ENCODE peak calls at places on chromosomes 11 and 22, in ten cellular contexts. One of them, this sample, is unnamed.
A peak's percentile ranks its signal among the peaks of the same experiment; 100 is the strongest.

GRCh38 chr11:2669926-2670469 is 29.8 kb downstream of the KCNQ1OT1 start:
- DNase-seq in endothelial cell: no peak
- DNase-seq in HCT116: no peak
- DNase-seq in HFF-Myc: no peak
- DNase-seq in CD14-positive monocyte: no peak
- DNase-seq in CD4-positive, alpha-beta T cell: no peak
- DNase-seq in type B pancreatic cell: peak; percentile 37
- DNase-seq in cardiac fibroblast: no peak
- DNase-seq in thoracic aorta: no peak
- DNase-seq in heart left ventricle: no peak
- DNase-seq in this sample: no peak

GRCh38 chr11:2539761-2540520 is 95.1 kb downstream of the KCNQ1 start:
- DNase-seq in endothelial cell: no peak
- DNase-seq in HCT116: no peak
- DNase-seq in HFF-Myc: no peak
- DNase-seq in CD14-positive monocyte: peak; percentile 46
- DNase-seq in CD4-positive, alpha-beta T cell: no peak
- DNase-seq in type B pancreatic cell: no peak
- DNase-seq in cardiac fibroblast: no peak
- DNase-seq in thoracic aorta: no peak
- DNase-seq in heart left ventricle: no peak
- DNase-seq in this sample: no peak

GRCh38 chr11:32333335-32333991 is 101.9 kb downstream of the WT1 start:
- DNase-seq in endothelial cell: peak; percentile 57
- DNase-seq in HCT116: no peak
- DNase-seq in HFF-Myc: peak; percentile 25
- DNase-seq in CD14-positive monocyte: peak; percentile 46
- DNase-seq in CD4-positive, alpha-beta T cell: peak; percentile 11
- DNase-seq in type B pancreatic cell: no peak
- DNase-seq in cardiac fibroblast: peak; percentile 61
- DNase-seq in thoracic aorta: no peak
- DNase-seq in heart left ventricle: peak; percentile 58
- DNase-seq in this sample: no peak

GRCh38 chr11:17790453-17790852 is 55.9 kb downstream of the KCNC1 start:
- DNase-seq in endothelial cell: no peak
- DNase-seq in HCT116: no peak
- DNase-seq in HFF-Myc: no peak
- DNase-seq in CD14-positive monocyte: no peak
- DNase-seq in CD4-positive, alpha-beta T cell: no peak
- DNase-seq in type B pancreatic cell: no peak
- DNase-seq in cardiac fibroblast: peak; percentile 82
- DNase-seq in thoracic aorta: no peak
- DNase-seq in heart left ventricle: no peak
- DNase-seq in this sample: no peak

GRCh38 chr11:27485930-27486773 is 13.6 kb upstream of the LGR4 start:
- DNase-seq in endothelial cell: peak; percentile 60
- DNase-seq in HCT116: peak; percentile 37
- DNase-seq in HFF-Myc: peak; percentile 52
- DNase-seq in CD14-positive monocyte: no peak
- DNase-seq in CD4-positive, alpha-beta T cell: no peak
- DNase-seq in type B pancreatic cell: no peak
- DNase-seq in cardiac fibroblast: peak; percentile 80
- DNase-seq in thoracic aorta: no peak
- DNase-seq in heart left ventricle: no peak
- DNase-seq in this sample: no peak

GRCh38 chr11:88246680-88247079 is 71.4 kb upstream of the RAB38 start:
- DNase-seq in endothelial cell: no peak
- DNase-seq in HCT116: no peak
- DNase-seq in HFF-Myc: peak; percentile 7
- DNase-seq in CD14-positive monocyte: no peak
- DNase-seq in CD4-positive, alpha-beta T cell: no peak
- DNase-seq in type B pancreatic cell: no peak
- DNase-seq in cardiac fibroblast: peak; percentile 95
- DNase-seq in thoracic aorta: no peak
- DNase-seq in heart left ventricle: no peak
- DNase-seq in this sample: no peak

GRCh38 chr11:84290647-84291046 is 1004.5 kb upstream of the CCDC90B start:
- DNase-seq in endothelial cell: no peak
- DNase-seq in HCT116: no peak
- DNase-seq in HFF-Myc: no peak
- DNase-seq in CD14-positive monocyte: no peak
- DNase-seq in CD4-positive, alpha-beta T cell: no peak
- DNase-seq in type B pancreatic cell: no peak
- DNase-seq in cardiac fibroblast: peak; percentile 76
- DNase-seq in thoracic aorta: no peak
- DNase-seq in heart left ventricle: no peak
- DNase-seq in this sample: no peak

GRCh38 chr11:12005476-12005875 is 3.0 kb downstream of the DKK3 start:
- DNase-seq in endothelial cell: no peak
- DNase-seq in HCT116: no peak
- DNase-seq in HFF-Myc: no peak
- DNase-seq in CD14-positive monocyte: no peak
- DNase-seq in CD4-positive, alpha-beta T cell: no peak
- DNase-seq in type B pancreatic cell: no peak
- DNase-seq in cardiac fibroblast: peak; percentile 91
- DNase-seq in thoracic aorta: no peak
- DNase-seq in heart left ventricle: no peak
- DNase-seq in this sample: no peak

GRCh38 chr22:33569547-33569946 is 350.7 kb downstream of the LARGE1 start:
- DNase-seq in endothelial cell: no peak
- DNase-seq in HCT116: no peak
- DNase-seq in HFF-Myc: no peak
- DNase-seq in CD14-positive monocyte: no peak
- DNase-seq in CD4-positive, alpha-beta T cell: no peak
- DNase-seq in type B pancreatic cell: no peak
- DNase-seq in cardiac fibroblast: no peak
- DNase-seq in thoracic aorta: no peak
- DNase-seq in heart left ventricle: no peak
- DNase-seq in this sample: no peak

GRCh38 chr11:102144357-102145342 is 34.4 kb downstream of the YAP1 start:
- DNase-seq in endothelial cell: no peak
- DNase-seq in HCT116: no peak
- DNase-seq in HFF-Myc: peak; percentile 56
- DNase-seq in CD14-positive monocyte: no peak
- DNase-seq in CD4-positive, alpha-beta T cell: no peak
- DNase-seq in type B pancreatic cell: no peak
- DNase-seq in cardiac fibroblast: peak; percentile 53
- DNase-seq in thoracic aorta: no peak
- DNase-seq in heart left ventricle: peak; percentile 67
- DNase-seq in this sample: no peak

GRCh38 chr11:114161486-114162250 is 102.2 kb downstream of the ZBTB16 start:
- DNase-seq in endothelial cell: no peak
- DNase-seq in HCT116: no peak
- DNase-seq in HFF-Myc: no peak
- DNase-seq in CD14-positive monocyte: no peak
- DNase-seq in CD4-positive, alpha-beta T cell: no peak
- DNase-seq in type B pancreatic cell: no peak
- DNase-seq in cardiac fibroblast: no peak
- DNase-seq in thoracic aorta: no peak
- DNase-seq in heart left ventricle: no peak
- DNase-seq in this sample: no peak

GRCh38 chr11:69265210-69265609 is 28.7 kb upstream of the MYEOV start:
- DNase-seq in endothelial cell: no peak
- DNase-seq in HCT116: no peak
- DNase-seq in HFF-Myc: no peak
- DNase-seq in CD14-positive monocyte: no peak
- DNase-seq in CD4-positive, alpha-beta T cell: no peak
- DNase-seq in type B pancreatic cell: no peak
- DNase-seq in cardiac fibroblast: no peak
- DNase-seq in thoracic aorta: no peak
- DNase-seq in heart left ventricle: no peak
- DNase-seq in this sample: no peak

GRCh38 chr11:111557425-111558111 is 17.0 kb downstream of the LAYN start:
- DNase-seq in endothelial cell: no peak
- DNase-seq in HCT116: no peak
- DNase-seq in HFF-Myc: peak; percentile 90
- DNase-seq in CD14-positive monocyte: no peak
- DNase-seq in CD4-positive, alpha-beta T cell: no peak
- DNase-seq in type B pancreatic cell: no peak
- DNase-seq in cardiac fibroblast: peak; percentile 96
- DNase-seq in thoracic aorta: no peak
- DNase-seq in heart left ventricle: no peak
- DNase-seq in this sample: no peak

GRCh38 chr11:843818-844692 is 1.4 kb downstream of the TSPAN4 start:
- DNase-seq in endothelial cell: peak; percentile 77
- DNase-seq in HCT116: no peak
- DNase-seq in HFF-Myc: peak; percentile 91
- DNase-seq in CD14-positive monocyte: peak; percentile 97
- DNase-seq in CD4-positive, alpha-beta T cell: no peak
- DNase-seq in type B pancreatic cell: no peak
- DNase-seq in cardiac fibroblast: peak; percentile 95
- DNase-seq in thoracic aorta: peak; percentile 83
- DNase-seq in heart left ventricle: peak; percentile 96
- DNase-seq in this sample: no peak

GRCh38 chr22:38069372-38070249 is 12.4 kb downstream of the PICK1 start:
- DNase-seq in endothelial cell: no peak
- DNase-seq in HCT116: no peak
- DNase-seq in HFF-Myc: no peak
- DNase-seq in CD14-positive monocyte: no peak
- DNase-seq in CD4-positive, alpha-beta T cell: no peak
- DNase-seq in type B pancreatic cell: no peak
- DNase-seq in cardiac fibroblast: peak; percentile 67
- DNase-seq in thoracic aorta: peak; percentile 88
- DNase-seq in heart left ventricle: peak; percentile 93
- DNase-seq in this sample: no peak
- TF ChIP-seq CTCF in endothelial cell: no peak
- TF ChIP-seq CTCF in HCT116: peak; percentile 54
- TF ChIP-seq CTCF in HFF-Myc: peak; percentile 52
- TF ChIP-seq CTCF in CD14-positive monocyte: no peak
- TF ChIP-seq CTCF in CD4-positive, alpha-beta T cell: no peak
- TF ChIP-seq CTCF in type B pancreatic cell: peak; percentile 75
- TF ChIP-seq CTCF in cardiac fibroblast: peak; percentile 77
- TF ChIP-seq CTCF in thoracic aorta: peak; percentile 75
- TF ChIP-seq CTCF in heart left ventricle: peak; percentile 78
- TF ChIP-seq CTCF in this sample: peak; percentile 30

GRCh38 chr11:103257360-103257759 is 148.1 kb downstream of the DYNC2H1 start:
- DNase-seq in endothelial cell: no peak
- DNase-seq in HCT116: peak; percentile 35
- DNase-seq in HFF-Myc: no peak
- DNase-seq in CD14-positive monocyte: no peak
- DNase-seq in CD4-positive, alpha-beta T cell: no peak
- DNase-seq in type B pancreatic cell: no peak
- DNase-seq in cardiac fibroblast: peak; percentile 37
- DNase-seq in thoracic aorta: no peak
- DNase-seq in heart left ventricle: no peak
- DNase-seq in this sample: no peak
- TF ChIP-seq CTCF in endothelial cell: no peak
- TF ChIP-seq CTCF in HCT116: peak; percentile 58
- TF ChIP-seq CTCF in HFF-Myc: peak; percentile 19
- TF ChIP-seq CTCF in CD14-positive monocyte: no peak
- TF ChIP-seq CTCF in CD4-positive, alpha-beta T cell: no peak
- TF ChIP-seq CTCF in type B pancreatic cell: peak; percentile 57
- TF ChIP-seq CTCF in cardiac fibroblast: peak; percentile 33
- TF ChIP-seq CTCF in thoracic aorta: no peak
- TF ChIP-seq CTCF in heart left ventricle: no peak
- TF ChIP-seq CTCF in this sample: peak; percentile 46

GRCh38 chr11:118098996-118099837 is 12.5 kb upstream of the SMIM35 start:
- DNase-seq in endothelial cell: no peak
- DNase-seq in HCT116: no peak
- DNase-seq in HFF-Myc: no peak
- DNase-seq in CD14-positive monocyte: no peak
- DNase-seq in CD4-positive, alpha-beta T cell: no peak
- DNase-seq in type B pancreatic cell: no peak
- DNase-seq in cardiac fibroblast: no peak
- DNase-seq in thoracic aorta: no peak
- DNase-seq in heart left ventricle: no peak
- DNase-seq in this sample: peak; percentile 47
- TF ChIP-seq CTCF in endothelial cell: no peak
- TF ChIP-seq CTCF in HCT116: no peak
- TF ChIP-seq CTCF in HFF-Myc: no peak
- TF ChIP-seq CTCF in CD14-positive monocyte: no peak
- TF ChIP-seq CTCF in CD4-positive, alpha-beta T cell: no peak
- TF ChIP-seq CTCF in type B pancreatic cell: no peak
- TF ChIP-seq CTCF in cardiac fibroblast: no peak
- TF ChIP-seq CTCF in thoracic aorta: no peak
- TF ChIP-seq CTCF in heart left ventricle: no peak
- TF ChIP-seq CTCF in this sample: no peak

GRCh38 chr11:72012897-72013721 is 14.4 kb downstream of the IL18BP start:
- DNase-seq in endothelial cell: no peak
- DNase-seq in HCT116: no peak
- DNase-seq in HFF-Myc: no peak
- DNase-seq in CD14-positive monocyte: no peak
- DNase-seq in CD4-positive, alpha-beta T cell: no peak
- DNase-seq in type B pancreatic cell: no peak
- DNase-seq in cardiac fibroblast: peak; percentile 80
- DNase-seq in thoracic aorta: no peak
- DNase-seq in heart left ventricle: peak; percentile 90
- DNase-seq in this sample: no peak
- TF ChIP-seq CTCF in endothelial cell: no peak
- TF ChIP-seq CTCF in HCT116: no peak
- TF ChIP-seq CTCF in HFF-Myc: no peak
- TF ChIP-seq CTCF in CD14-positive monocyte: no peak
- TF ChIP-seq CTCF in CD4-positive, alpha-beta T cell: no peak
- TF ChIP-seq CTCF in type B pancreatic cell: no peak
- TF ChIP-seq CTCF in cardiac fibroblast: no peak
- TF ChIP-seq CTCF in thoracic aorta: peak; percentile 22
- TF ChIP-seq CTCF in heart left ventricle: peak; percentile 13
- TF ChIP-seq CTCF in this sample: no peak

GRCh38 chr22:20216863-20217499 is 51.1 kb downstream of the RTN4R start:
- DNase-seq in endothelial cell: no peak
- DNase-seq in HCT116: no peak
- DNase-seq in HFF-Myc: no peak
- DNase-seq in CD14-positive monocyte: no peak
- DNase-seq in CD4-positive, alpha-beta T cell: no peak
- DNase-seq in type B pancreatic cell: no peak
- DNase-seq in cardiac fibroblast: no peak
- DNase-seq in thoracic aorta: no peak
- DNase-seq in heart left ventricle: no peak
- DNase-seq in this sample: no peak

GRCh38 chr22:20213833-20214708 is 54.0 kb downstream of the RTN4R start:
- DNase-seq in endothelial cell: no peak
- DNase-seq in HCT116: no peak
- DNase-seq in HFF-Myc: no peak
- DNase-seq in CD14-positive monocyte: no peak
- DNase-seq in CD4-positive, alpha-beta T cell: no peak
- DNase-seq in type B pancreatic cell: no peak
- DNase-seq in cardiac fibroblast: no peak
- DNase-seq in thoracic aorta: no peak
- DNase-seq in heart left ventricle: no peak
- DNase-seq in this sample: no peak

GRCh38 chr22:20217563-20217962 is 50.6 kb downstream of the RTN4R start:
- DNase-seq in endothelial cell: no peak
- DNase-seq in HCT116: no peak
- DNase-seq in HFF-Myc: no peak
- DNase-seq in CD14-positive monocyte: no peak
- DNase-seq in CD4-positive, alpha-beta T cell: no peak
- DNase-seq in type B pancreatic cell: no peak
- DNase-seq in cardiac fibroblast: no peak
- DNase-seq in thoracic aorta: no peak
- DNase-seq in heart left ventricle: no peak
- DNase-seq in this sample: no peak

GRCh38 chr22:20214853-20215252 is 53.3 kb downstream of the RTN4R start:
- DNase-seq in endothelial cell: no peak
- DNase-seq in HCT116: no peak
- DNase-seq in HFF-Myc: no peak
- DNase-seq in CD14-positive monocyte: no peak
- DNase-seq in CD4-positive, alpha-beta T cell: no peak
- DNase-seq in type B pancreatic cell: no peak
- DNase-seq in cardiac fibroblast: no peak
- DNase-seq in thoracic aorta: no peak
- DNase-seq in heart left ventricle: no peak
- DNase-seq in this sample: no peak

GRCh38 chr22:20215742-20216141 is 52.4 kb downstream of the RTN4R start:
- DNase-seq in endothelial cell: no peak
- DNase-seq in HCT116: no peak
- DNase-seq in HFF-Myc: no peak
- DNase-seq in CD14-positive monocyte: no peak
- DNase-seq in CD4-positive, alpha-beta T cell: no peak
- DNase-seq in type B pancreatic cell: no peak
- DNase-seq in cardiac fibroblast: no peak
- DNase-seq in thoracic aorta: no peak
- DNase-seq in heart left ventricle: no peak
- DNase-seq in this sample: no peak
- TF ChIP-seq CTCF in endothelial cell: no peak
- TF ChIP-seq CTCF in HCT116: no peak
- TF ChIP-seq CTCF in HFF-Myc: peak; percentile 4
- TF ChIP-seq CTCF in CD14-positive monocyte: no peak
- TF ChIP-seq CTCF in CD4-positive, alpha-beta T cell: no peak
- TF ChIP-seq CTCF in type B pancreatic cell: no peak
- TF ChIP-seq CTCF in cardiac fibroblast: no peak
- TF ChIP-seq CTCF in thoracic aorta: no peak
- TF ChIP-seq CTCF in heart left ventricle: no peak
- TF ChIP-seq CTCF in this sample: no peak